ENCODE peak calls at places on chromosomes 6 and 20, in ten cellular contexts. G is choroid plexus epithelial cell; P is stimulated activated CD4-positive, alpha-beta T cell treated with anti-CD3 and anti-CD28 coated beads, Interleukin-12 subunit alpha, Interleukin-12 subunit beta, amount 100 ng/mL, for 48 hours; A is globus pallidus; X is mucosa of gallbladder; Z is posterior vena cava; L is HTR-8/SVneo; K is lower lobe of right lung; N is progenitor cell of endocrine pancreas; Q is activated naive CD4-positive, alpha-beta T cell. F is an unnamed sample.

GRCh38 chr20:23283096-23283850 is 67.3 kb upstream of the NXT1 start:
- DNase-seq in G (no peak), P (no peak), A (no peak), X (no peak), Z (no peak), L (no peak), K (no peak), N (no peak), Q (no peak), F (no peak)

GRCh38 chr20:24303393-24303792 is 166.0 kb upstream of the SYNDIG1 start:
- DNase-seq in G (peak; percentile 55), P (no peak), A (peak; percentile 67), X (no peak), Z (no peak), L (no peak), K (no peak), N (no peak), Q (no peak), F (no peak)

GRCh38 chr6:6712258-6712978 is 123.9 kb downstream of the LY86 start:
- DNase-seq in G (peak; percentile 79), P (no peak), A (no peak), X (no peak), Z (no peak), L (peak; percentile 76), K (peak; percentile 64), N (no peak), Q (no peak), F (no peak)

GRCh38 chr6:166078294-166078693 is 89.4 kb downstream of the TBXT start:
- DNase-seq in G (peak; percentile 98), P (no peak), A (no peak), X (no peak), Z (no peak), L (peak; percentile 51), K (no peak), N (no peak), Q (no peak), F (no peak)

GRCh38 chr6:42138630-42139619 is 3.5 kb downstream of the C6orf132 start:
- DNase-seq in G (no peak), P (no peak), A (no peak), X (no peak), Z (no peak), L (no peak), K (no peak), N (no peak), Q (no peak), F (no peak)

GRCh38 chr6:6997282-6998193 is 110.2 kb upstream of the RREB1 start:
- DNase-seq in G (peak; percentile 15), P (no peak), A (no peak), X (peak; percentile 41), Z (no peak), L (no peak), K (no peak), N (no peak), Q (no peak), F (no peak)

GRCh38 chr6:34110610-34111009 is 35.3 kb downstream of the GRM4 start:
- DNase-seq in G (no peak), P (no peak), A (no peak), X (no peak), Z (no peak), L (no peak), K (no peak), N (no peak), Q (no peak), F (no peak)

GRCh38 chr20:49395183-49395582 is 87.3 kb downstream of the KCNB1 start:
- DNase-seq in G (no peak), P (no peak), A (no peak), X (peak; percentile 67), Z (peak; percentile 86), L (no peak), K (no peak), N (no peak), Q (no peak), F (no peak)

GRCh38 chr6:138588805-138589434 is 89.6 kb upstream of the NHSL1 start:
- DNase-seq in G (peak; percentile 91), P (peak; percentile 22), A (peak; percentile 61), X (peak; percentile 59), Z (no peak), L (peak; percentile 69), K (no peak), N (peak; percentile 31), Q (no peak), F (peak; percentile 21)

GRCh38 chr6:40788661-40789111 is 201.5 kb upstream of the LRFN2 start:
- DNase-seq in G (no peak), P (peak; percentile 2), A (no peak), X (no peak), Z (no peak), L (no peak), K (no peak), N (no peak), Q (peak; percentile 4), F (no peak)

GRCh38 chr6:136510782-136511181 is 39.4 kb downstream of the MAP7 start:
- DNase-seq in G (no peak), P (no peak), A (no peak), X (no peak), Z (no peak), L (no peak), K (no peak), N (no peak), Q (no peak), F (no peak)

GRCh38 chr20:44041001-44041400 is 126.3 kb downstream of the TOX2 start:
- DNase-seq in G (no peak), P (no peak), A (no peak), X (no peak), Z (no peak), L (no peak), K (no peak), N (no peak), Q (no peak), F (no peak)

GRCh38 chr6:32835167-32835893 is 3.2 kb downstream of the TAP2 start:
- DNase-seq in G (no peak), P (no peak), A (no peak), X (no peak), Z (peak; percentile 58), L (no peak), K (no peak), N (no peak), Q (no peak), F (no peak)

GRCh38 chr6:35605600-35605999 is 83.1 kb downstream of the FKBP5 start:
- DNase-seq in G (no peak), P (no peak), A (no peak), X (no peak), Z (no peak), L (no peak), K (no peak), N (no peak), Q (no peak), F (no peak)

GRCh38 chr6:36657942-36658544 is 20.5 kb upstream of the CDKN1A start:
- DNase-seq in G (peak; percentile 64), P (no peak), A (no peak), X (no peak), Z (no peak), L (no peak), K (no peak), N (no peak), Q (no peak), F (no peak)

GRCh38 chr6:169884158-169884557 is 132.7 kb downstream of the ERMARD start:
- DNase-seq in G (no peak), P (no peak), A (no peak), X (no peak), Z (peak; percentile 16), L (no peak), K (no peak), N (no peak), Q (no peak), F (no peak)

GRCh38 chr20:5657190-5657872 is 92.9 kb upstream of the SHLD1 start:
- DNase-seq in G (peak; percentile 99), P (no peak), A (peak; percentile 42), X (peak; percentile 63), Z (peak; percentile 81), L (peak; percentile 85), K (peak; percentile 52), N (no peak), Q (no peak), F (peak; percentile 57)

GRCh38 chr6:40754481-40755045 is 167.4 kb upstream of the LRFN2 start:
- DNase-seq in G (no peak), P (no peak), A (no peak), X (no peak), Z (peak; percentile 65), L (no peak), K (no peak), N (no peak), Q (no peak), F (no peak)

GRCh38 chr6:149028767-149029405 is 282.1 kb downstream of the UST start:
- DNase-seq in G (peak; percentile 98), P (peak; percentile 55), A (peak; percentile 86), X (peak; percentile 80), Z (no peak), L (peak; percentile 45), K (no peak), N (peak; percentile 24), Q (no peak), F (peak; percentile 79)

GRCh38 chr20:14986026-14986655 is 648.7 kb upstream of the FLRT3 start:
- DNase-seq in G (peak; percentile 27), P (no peak), A (no peak), X (peak; percentile 88), Z (no peak), L (no peak), K (peak; percentile 84), N (no peak), Q (no peak), F (no peak)

GRCh38 chr6:154511735-154512097 is 1.2 kb upstream of the CNKSR3 start:
- DNase-seq in G (no peak), P (no peak), A (no peak), X (no peak), Z (no peak), L (no peak), K (no peak), N (no peak), Q (no peak), F (no peak)

GRCh38 chr6:160975111-160975510 is 16.5 kb upstream of the MAP3K4 start:
- DNase-seq in G (no peak), P (no peak), A (no peak), X (no peak), Z (no peak), L (no peak), K (no peak), N (no peak), Q (no peak), F (no peak)

GRCh38 chr20:61579908-61580307 is 327.8 kb downstream of the CDH4 start:
- DNase-seq in G (no peak), P (no peak), A (no peak), X (no peak), Z (no peak), L (no peak), K (no peak), N (no peak), Q (no peak), F (no peak)

GRCh38 chr6:142868917-142869316 is 76.1 kb downstream of the HIVEP2 start:
- DNase-seq in G (peak; percentile 52), P (no peak), A (no peak), X (no peak), Z (no peak), L (no peak), K (no peak), N (no peak), Q (no peak), F (no peak)

GRCh38 chr6:139855741-139856206 is 481.3 kb upstream of the CITED2 start:
- DNase-seq in G (peak; percentile 52), P (no peak), A (no peak), X (no peak), Z (no peak), L (no peak), K (no peak), N (no peak), Q (no peak), F (no peak)

GRCh38 chr6:51025082-51025777 is 206.6 kb downstream of the TFAP2B start:
- DNase-seq in G (no peak), P (no peak), A (no peak), X (no peak), Z (no peak), L (peak; percentile 50), K (no peak), N (no peak), Q (no peak), F (no peak)

GRCh38 chr6:85143686-85144085 is 306.2 kb upstream of the NT5E start:
- DNase-seq in G (no peak), P (no peak), A (no peak), X (no peak), Z (no peak), L (no peak), K (no peak), N (no peak), Q (no peak), F (no peak)

GRCh38 chr20:63118786-63119450 is 97.0 kb downstream of the YTHDF1 start:
- DNase-seq in G (no peak), P (no peak), A (no peak), X (no peak), Z (peak; percentile 75), L (no peak), K (peak; percentile 34), N (no peak), Q (no peak), F (no peak)

F was measured in amniotic stem cell.